ENCODE peak calls at places on chromosomes 7 and 10, in ten cellular contexts. U is RWPE1, N is endothelial cell, Y is Calu3, Q is OCI-LY7, F is AG04449, T is AG04450, B is fibroblast of lung, L is PC-3, W is gastrocnemius medialis. Z is an unnamed sample.

GRCh38 chr7:120256719-120257118 is 16.3 kb upstream of the KCND2 start:
- DNase-seq in U (no peak), N (no peak), Y (no peak), Q (no peak), F (no peak), T (no peak), B (no peak), L (no peak), W (no peak), Z (no peak)

GRCh38 chr7:87263537-87263936 is 44.0 kb upstream of the TMEM243 start:
- DNase-seq in U (no peak), N (no peak), Y (no peak), Q (no peak), F (no peak), T (no peak), B (no peak), L (no peak), W (no peak), Z (no peak)

GRCh38 chr10:101095550-101096213 is 33.9 kb downstream of the KAZALD1 start:
- DNase-seq in U (peak), N (peak), Y (peak), Q (peak), F (no peak), T (peak), B (peak), L (peak), W (peak), Z (peak)

GRCh38 chr10:69045441-69046300 is 42.2 kb upstream of the SRGN start:
- DNase-seq in U (peak), N (no peak), Y (no peak), Q (no peak), F (no peak), T (no peak), B (peak), L (peak), W (no peak), Z (peak)

GRCh38 chr7:99499356-99499712 is 747 bp downstream of the ZNF394 start:
- DNase-seq in U (no peak), N (no peak), Y (no peak), Q (peak), F (no peak), T (no peak), B (no peak), L (no peak), W (no peak), Z (peak)

GRCh38 chr7:85172530-85172941 is 14.3 kb downstream of the SEMA3D start:
- DNase-seq in U (no peak), N (no peak), Y (no peak), Q (no peak), F (peak), T (peak), B (peak), L (no peak), W (no peak), Z (no peak)

GRCh38 chr7:69429817-69430501 is 168.3 kb upstream of the AUTS2 start:
- DNase-seq in U (no peak), N (peak), Y (no peak), Q (no peak), F (no peak), T (no peak), B (peak), L (no peak), W (peak), Z (no peak)

GRCh38 chr7:99997545-99998137 is 17.8 kb upstream of the ZKSCAN1 start:
- DNase-seq in U (no peak), N (peak), Y (peak), Q (no peak), F (no peak), T (no peak), B (peak), L (no peak), W (peak), Z (peak)

GRCh38 chr7:142935941-142936565 is 2.5 kb upstream of the TRPV5 start:
- DNase-seq in U (no peak), N (no peak), Y (no peak), Q (no peak), F (no peak), T (no peak), B (no peak), L (no peak), W (no peak), Z (no peak)

GRCh38 chr7:142941541-142941940 is 2.3 kb downstream of the LLCFC1 start:
- DNase-seq in U (no peak), N (no peak), Y (no peak), Q (no peak), F (no peak), T (no peak), B (no peak), L (no peak), W (no peak), Z (no peak)

GRCh38 chr7:142938611-142939010 is 673 bp upstream of the LLCFC1 start:
- DNase-seq in U (no peak), N (no peak), Y (no peak), Q (no peak), F (no peak), T (no peak), B (no peak), L (no peak), W (no peak), Z (no peak)

GRCh38 chr7:142940968-142941535 is 1.8 kb downstream of the LLCFC1 start:
- DNase-seq in U (no peak), N (no peak), Y (no peak), Q (no peak), F (no peak), T (no peak), B (no peak), L (no peak), W (no peak), Z (no peak)

DNA sequence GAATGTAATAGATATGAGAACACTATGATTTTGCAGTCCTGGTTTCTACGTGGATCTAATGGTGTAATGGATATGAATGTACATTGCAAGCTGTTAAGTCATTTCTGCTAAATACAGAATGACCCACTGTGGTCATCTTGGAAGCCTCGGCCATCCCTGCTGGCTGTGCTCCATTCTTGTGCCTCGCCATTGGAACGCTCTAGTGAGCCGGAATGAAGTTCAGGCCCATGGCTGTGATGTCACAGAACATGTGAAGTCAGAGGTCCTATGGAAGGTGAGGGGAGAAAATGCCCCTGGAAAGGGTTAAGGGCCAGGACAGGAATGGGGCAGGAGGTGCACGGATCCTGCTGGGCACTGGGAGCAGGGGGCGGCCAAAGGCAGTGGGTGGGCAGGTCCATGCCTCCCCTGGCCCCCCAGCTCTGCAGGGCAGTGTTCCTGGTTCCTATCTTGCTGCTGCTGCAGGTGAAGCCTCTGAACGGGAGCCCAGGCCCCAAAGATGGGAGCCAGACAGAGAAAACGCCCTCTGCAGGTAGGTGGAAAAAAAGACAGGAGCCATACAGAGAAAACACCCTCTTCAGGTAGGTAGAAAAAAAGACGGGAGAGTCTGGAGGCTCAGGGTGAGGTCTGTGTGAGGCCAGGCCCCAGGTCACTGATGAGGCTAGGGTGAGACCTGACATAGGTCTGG is at the start of gene LLCFC1:
- DNase-seq in U (no peak), N (no peak), Y (peak), Q (peak), F (no peak), T (no peak), B (no peak), L (peak), W (no peak), Z (peak)
- TF ChIP-seq CTCF in U (no peak), N (no peak), Y (peak), Q (peak), F (no peak), T (no peak), B (no peak), L (peak), W (no peak), Z (no peak)

GRCh38 chr7:43311694-43312093 is 199.2 kb downstream of the HECW1 start:
- DNase-seq in U (no peak), N (no peak), Y (no peak), Q (no peak), F (no peak), T (no peak), B (no peak), L (no peak), W (no peak), Z (no peak)

GRCh38 chr7:43308913-43309789 is 196.7 kb downstream of the HECW1 start:
- DNase-seq in U (no peak), N (no peak), Y (no peak), Q (no peak), F (no peak), T (no peak), B (no peak), L (no peak), W (no peak), Z (peak)

GRCh38 chr7:43313628-43314378 is 201.4 kb downstream of the HECW1 start:
- DNase-seq in U (no peak), N (no peak), Y (no peak), Q (no peak), F (no peak), T (no peak), B (no peak), L (no peak), W (no peak), Z (no peak)

GRCh38 chr7:43318188-43318587 is 205.7 kb downstream of the HECW1 start:
- DNase-seq in U (no peak), N (no peak), Y (no peak), Q (no peak), F (no peak), T (no peak), B (no peak), L (no peak), W (no peak), Z (no peak)

GRCh38 chr7:43314379-43315158 is 202.1 kb downstream of the HECW1 start:
- DNase-seq in U (no peak), N (no peak), Y (no peak), Q (no peak), F (no peak), T (no peak), B (no peak), L (no peak), W (no peak), Z (no peak)
- TF ChIP-seq CTCF in U (no peak), N (no peak), Y (no peak), Q (no peak), F (no peak), T (no peak), B (no peak), L (no peak), W (no peak), Z (no peak)

GRCh38 chr10:29151011-29151410 is 137.9 kb upstream of the LYZL1 start:
- DNase-seq in U (no peak), N (no peak), Y (no peak), Q (no peak), F (no peak), T (no peak), B (peak), L (no peak), W (no peak), Z (no peak)
- TF ChIP-seq CTCF in U (no peak), N (no peak), Y (no peak), Q (no peak), F (no peak), T (no peak), B (no peak), L (no peak), W (no peak), Z (no peak)

GRCh38 chr7:43511769-43512515 is 71.0 kb upstream of the STK17A start:
- DNase-seq in U (no peak), N (no peak), Y (no peak), Q (no peak), F (no peak), T (no peak), B (no peak), L (no peak), W (no peak), Z (no peak)

GRCh38 chr7:43509906-43510305 is 73.0 kb upstream of the STK17A start:
- DNase-seq in U (no peak), N (no peak), Y (no peak), Q (no peak), F (no peak), T (no peak), B (no peak), L (peak), W (no peak), Z (no peak)

GRCh38 chr7:43508434-43508833 is 74.5 kb upstream of the STK17A start:
- DNase-seq in U (no peak), N (no peak), Y (no peak), Q (no peak), F (no peak), T (no peak), B (no peak), L (no peak), W (no peak), Z (no peak)

GRCh38 chr7:43513236-43513635 is 69.7 kb upstream of the STK17A start:
- DNase-seq in U (no peak), N (no peak), Y (no peak), Q (no peak), F (no peak), T (no peak), B (peak), L (no peak), W (no peak), Z (no peak)

GRCh38 chr7:43511029-43511428 is 71.9 kb upstream of the STK17A start:
- DNase-seq in U (no peak), N (peak), Y (no peak), Q (no peak), F (no peak), T (no peak), B (no peak), L (peak), W (no peak), Z (no peak)
- TF ChIP-seq CTCF in U (no peak), N (peak), Y (peak), Q (no peak), F (peak), T (no peak), B (no peak), L (peak), W (no peak), Z (no peak)

GRCh38 chr10:80856186-80856585 is 318.5 kb downstream of the SH2D4B start:
- DNase-seq in U (no peak), N (no peak), Y (no peak), Q (no peak), F (no peak), T (no peak), B (no peak), L (no peak), W (no peak), Z (no peak)

GRCh38 chr10:80860719-80861118 is 323.0 kb downstream of the SH2D4B start:
- DNase-seq in U (no peak), N (no peak), Y (no peak), Q (no peak), F (no peak), T (no peak), B (no peak), L (no peak), W (no peak), Z (no peak)

GRCh38 chr10:80861882-80862281 is 324.2 kb downstream of the SH2D4B start:
- DNase-seq in U (no peak), N (no peak), Y (no peak), Q (no peak), F (no peak), T (no peak), B (no peak), L (no peak), W (no peak), Z (no peak)
- TF ChIP-seq CTCF in U (no peak), N (no peak), Y (no peak), Q (no peak), F (no peak), T (no peak), B (no peak), L (no peak), W (no peak), Z (peak)

GRCh38 chr7:128860158-128861073 is 2.2 kb upstream of the ATP6V1F start:
- DNase-seq in U (no peak), N (no peak), Y (no peak), Q (peak), F (no peak), T (peak), B (peak), L (no peak), W (peak), Z (no peak)
- TF ChIP-seq CTCF in U (no peak), N (no peak), Y (no peak), Q (peak), F (peak), T (peak), B (no peak), L (peak), W (no peak), Z (no peak)

GRCh38 chr10:43077421-43078171 is 727 bp downstream of the RET start:
- DNase-seq in U (peak), N (no peak), Y (no peak), Q (no peak), F (no peak), T (no peak), B (no peak), L (no peak), W (no peak), Z (no peak)

GRCh38 chr10:43079823-43080222 is 3.0 kb downstream of the RET start:
- DNase-seq in U (no peak), N (no peak), Y (no peak), Q (no peak), F (no peak), T (no peak), B (no peak), L (no peak), W (no peak), Z (no peak)

GRCh38 chr10:43076876-43077420 is at the start of gene RET:
- DNase-seq in U (peak), N (peak), Y (peak), Q (no peak), F (no peak), T (no peak), B (no peak), L (no peak), W (no peak), Z (no peak)

GRCh38 chr10:43078175-43078985 is 1.5 kb downstream of the RET start:
- DNase-seq in U (no peak), N (no peak), Y (no peak), Q (no peak), F (no peak), T (no peak), B (no peak), L (no peak), W (no peak), Z (no peak)

GRCh38 chr10:43078986-43079273 is 2.1 kb downstream of the RET start:
- DNase-seq in U (peak), N (peak), Y (peak), Q (peak), F (no peak), T (no peak), B (no peak), L (no peak), W (peak), Z (peak)
- TF ChIP-seq CTCF in U (peak), N (peak), Y (peak), Q (peak), F (peak), T (peak), B (no peak), L (peak), W (no peak), Z (no peak)

GRCh38 chr10:96718304-96718990 is 1.9 kb downstream of the PIK3AP1 start:
- DNase-seq in U (no peak), N (no peak), Y (no peak), Q (peak), F (no peak), T (no peak), B (no peak), L (no peak), W (no peak), Z (no peak)

GRCh38 chr10:96719850-96720421 is 378 bp downstream of the PIK3AP1 start:
- DNase-seq in U (no peak), N (peak), Y (peak), Q (peak), F (no peak), T (no peak), B (peak), L (peak), W (peak), Z (peak)

GRCh38 chr10:96720422-96721206 is at the start of gene PIK3AP1:
- DNase-seq in U (peak), N (peak), Y (peak), Q (peak), F (no peak), T (no peak), B (no peak), L (peak), W (peak), Z (peak)

GRCh38 chr10:96721207-96721572 is 876 bp upstream of the PIK3AP1 start:
- DNase-seq in U (no peak), N (no peak), Y (peak), Q (no peak), F (no peak), T (no peak), B (no peak), L (no peak), W (no peak), Z (no peak)

DNA sequence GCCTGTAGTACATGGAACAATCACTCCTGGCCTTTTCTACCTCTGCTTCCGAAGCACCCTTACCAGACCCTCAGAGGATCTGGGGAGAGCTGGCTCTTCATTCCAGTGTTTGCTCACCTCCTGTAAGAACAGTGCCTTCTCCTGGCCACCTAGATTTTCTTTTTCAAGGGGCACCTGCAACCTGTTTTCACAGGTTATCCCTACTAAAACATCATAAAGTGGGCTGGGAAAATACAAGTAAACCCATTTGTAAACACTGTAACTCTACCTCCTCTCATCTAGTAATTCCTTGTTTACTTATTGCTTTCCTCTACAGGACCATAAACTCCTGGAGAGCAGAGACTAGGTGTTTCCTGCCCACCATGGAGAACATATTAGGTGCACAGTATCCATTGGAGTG is 1.1 kb downstream of the PIK3AP1 start:
- DNase-seq in U (no peak), N (no peak), Y (peak), Q (peak), F (no peak), T (no peak), B (no peak), L (no peak), W (no peak), Z (no peak)
- TF ChIP-seq CTCF in U (no peak), N (no peak), Y (no peak), Q (peak), F (no peak), T (no peak), B (no peak), L (no peak), W (no peak), Z (peak)

Z was measured in GM10248.